ENCODE peak calls at places on chromosomes 5 and 9, in seven cellular contexts. One of them, this sample, is unnamed. For H3K36me3, the result is how much of the 10 kb centered on the place peaks cover.

GRCh38 chr5:65186646-65187227 is 295.0 kb downstream of the ADAMTS6 start:
- DNase-seq in neural progenitor cell: no peak
- DNase-seq in PC-3: no peak
- DNase-seq in mammary epithelial cell: no peak
- DNase-seq in spleen: no peak
- DNase-seq in WERI-Rb-1: no peak
- DNase-seq in GM12878: no peak
- DNase-seq in this sample: no peak

GRCh38 chr5:10324519-10325370 is 17.0 kb upstream of the CMBL start:
- DNase-seq in neural progenitor cell: no peak
- DNase-seq in PC-3: peak
- DNase-seq in mammary epithelial cell: no peak
- DNase-seq in spleen: no peak
- DNase-seq in WERI-Rb-1: peak
- DNase-seq in GM12878: no peak
- DNase-seq in this sample: no peak

GRCh38 chr5:68932830-68933434 is 160.9 kb upstream of the SLC30A5 start:
- DNase-seq in neural progenitor cell: peak
- DNase-seq in PC-3: no peak
- DNase-seq in mammary epithelial cell: no peak
- DNase-seq in spleen: no peak
- DNase-seq in WERI-Rb-1: peak
- DNase-seq in GM12878: no peak
- DNase-seq in this sample: no peak

GRCh38 chr9:107584944-107585343 is 95.4 kb upstream of the KLF4 start:
- DNase-seq in neural progenitor cell: no peak
- DNase-seq in PC-3: no peak
- DNase-seq in mammary epithelial cell: no peak
- DNase-seq in spleen: no peak
- DNase-seq in WERI-Rb-1: no peak
- DNase-seq in GM12878: no peak
- DNase-seq in this sample: no peak

GRCh38 chr9:107711528-107711927 is 222.0 kb upstream of the KLF4 start:
- DNase-seq in neural progenitor cell: no peak
- DNase-seq in PC-3: peak
- DNase-seq in mammary epithelial cell: peak
- DNase-seq in spleen: no peak
- DNase-seq in WERI-Rb-1: no peak
- DNase-seq in GM12878: no peak
- DNase-seq in this sample: peak

GRCh38 chr5:83891261-83891660 is 170.6 kb upstream of the HAPLN1 start:
- DNase-seq in neural progenitor cell: no peak
- DNase-seq in PC-3: no peak
- DNase-seq in mammary epithelial cell: no peak
- DNase-seq in spleen: no peak
- DNase-seq in WERI-Rb-1: no peak
- DNase-seq in GM12878: no peak
- DNase-seq in this sample: no peak

GRCh38 chr5:93579561-93580386 is 1.2 kb downstream of the NR2F1-AS1 start:
- DNase-seq in neural progenitor cell: peak
- DNase-seq in PC-3: peak
- DNase-seq in mammary epithelial cell: peak
- DNase-seq in spleen: peak
- DNase-seq in WERI-Rb-1: peak
- DNase-seq in GM12878: no peak
- DNase-seq in this sample: no peak

GRCh38 chr5:169200086-169200778 is 100.7 kb downstream of the SLIT3 start:
- DNase-seq in neural progenitor cell: peak
- DNase-seq in PC-3: no peak
- DNase-seq in mammary epithelial cell: no peak
- DNase-seq in spleen: no peak
- DNase-seq in WERI-Rb-1: no peak
- DNase-seq in GM12878: no peak
- DNase-seq in this sample: no peak

GRCh38 chr5:56829137-56829536 is 13.8 kb downstream of the MAP3K1 start:
- DNase-seq in neural progenitor cell: no peak
- DNase-seq in PC-3: peak
- DNase-seq in mammary epithelial cell: peak
- DNase-seq in spleen: peak
- DNase-seq in WERI-Rb-1: no peak
- DNase-seq in GM12878: no peak
- DNase-seq in this sample: peak

GRCh38 chr5:158563774-158564390 is 535.8 kb downstream of the EBF1 start:
- DNase-seq in neural progenitor cell: no peak
- DNase-seq in PC-3: no peak
- DNase-seq in mammary epithelial cell: no peak
- DNase-seq in spleen: no peak
- DNase-seq in WERI-Rb-1: no peak
- DNase-seq in GM12878: no peak
- DNase-seq in this sample: no peak

GRCh38 chr5:60209146-60209840 is 315.8 kb upstream of the PDE4D start:
- DNase-seq in neural progenitor cell: no peak
- DNase-seq in PC-3: no peak
- DNase-seq in mammary epithelial cell: no peak
- DNase-seq in spleen: no peak
- DNase-seq in WERI-Rb-1: no peak
- DNase-seq in GM12878: no peak
- DNase-seq in this sample: no peak

GRCh38 chr5:71483355-71483754 is 27.9 kb downstream of the BDP1 start:
- DNase-seq in neural progenitor cell: no peak
- DNase-seq in PC-3: peak
- DNase-seq in mammary epithelial cell: peak
- DNase-seq in spleen: no peak
- DNase-seq in WERI-Rb-1: no peak
- DNase-seq in GM12878: no peak
- DNase-seq in this sample: peak

GRCh38 chr9:134548185-134548584 is 93.4 kb upstream of the COL5A1 start:
- DNase-seq in neural progenitor cell: no peak
- DNase-seq in PC-3: no peak
- DNase-seq in mammary epithelial cell: no peak
- DNase-seq in spleen: peak
- DNase-seq in WERI-Rb-1: no peak
- DNase-seq in GM12878: no peak
- DNase-seq in this sample: no peak

GRCh38 chr5:127442085-127442484 is 75.4 kb upstream of the PRRC1 start:
- DNase-seq in neural progenitor cell: no peak
- DNase-seq in PC-3: peak
- DNase-seq in mammary epithelial cell: peak
- DNase-seq in spleen: no peak
- DNase-seq in WERI-Rb-1: no peak
- DNase-seq in GM12878: no peak
- DNase-seq in this sample: peak

GRCh38 chr5:130222638-130223037 is 318.4 kb downstream of the CHSY3 start:
- DNase-seq in neural progenitor cell: no peak
- DNase-seq in PC-3: peak
- DNase-seq in mammary epithelial cell: peak
- DNase-seq in spleen: no peak
- DNase-seq in WERI-Rb-1: no peak
- DNase-seq in GM12878: no peak
- DNase-seq in this sample: peak

GRCh38 chr9:91001146-91001611 is 199.6 kb downstream of the SYK start:
- DNase-seq in neural progenitor cell: no peak
- DNase-seq in PC-3: peak
- DNase-seq in mammary epithelial cell: peak
- DNase-seq in spleen: no peak
- DNase-seq in WERI-Rb-1: no peak
- DNase-seq in GM12878: no peak
- DNase-seq in this sample: peak

GRCh38 chr5:76342474-76342873 is 60.6 kb upstream of the IQGAP2 start:
- DNase-seq in neural progenitor cell: no peak
- DNase-seq in PC-3: no peak
- DNase-seq in mammary epithelial cell: no peak
- DNase-seq in spleen: no peak
- DNase-seq in WERI-Rb-1: no peak
- DNase-seq in GM12878: no peak
- DNase-seq in this sample: no peak

GRCh38 chr9:87100001-87100400 is 152.7 kb upstream of the GAS1 start:
- DNase-seq in neural progenitor cell: no peak
- DNase-seq in PC-3: no peak
- DNase-seq in mammary epithelial cell: no peak
- DNase-seq in spleen: no peak
- DNase-seq in WERI-Rb-1: no peak
- DNase-seq in GM12878: no peak
- DNase-seq in this sample: no peak

GRCh38 chr9:92882276-92882675 is 4.4 kb upstream of the ZNF484 start:
- DNase-seq in neural progenitor cell: no peak
- DNase-seq in PC-3: no peak
- DNase-seq in mammary epithelial cell: no peak
- DNase-seq in spleen: peak
- DNase-seq in WERI-Rb-1: no peak
- DNase-seq in GM12878: no peak
- DNase-seq in this sample: no peak

GRCh38 chr9:72013188-72013877 is 47.1 kb downstream of the C9orf57 start:
- DNase-seq in neural progenitor cell: no peak
- DNase-seq in PC-3: no peak
- DNase-seq in mammary epithelial cell: no peak
- DNase-seq in spleen: no peak
- DNase-seq in WERI-Rb-1: no peak
- DNase-seq in GM12878: no peak
- DNase-seq in this sample: peak

GRCh38 chr9:13322828-13323550 is 43.5 kb upstream of the MPDZ start:
- DNase-seq in neural progenitor cell: no peak
- DNase-seq in PC-3: no peak
- DNase-seq in mammary epithelial cell: peak
- DNase-seq in spleen: no peak
- DNase-seq in WERI-Rb-1: no peak
- DNase-seq in GM12878: no peak
- DNase-seq in this sample: no peak

DNA sequence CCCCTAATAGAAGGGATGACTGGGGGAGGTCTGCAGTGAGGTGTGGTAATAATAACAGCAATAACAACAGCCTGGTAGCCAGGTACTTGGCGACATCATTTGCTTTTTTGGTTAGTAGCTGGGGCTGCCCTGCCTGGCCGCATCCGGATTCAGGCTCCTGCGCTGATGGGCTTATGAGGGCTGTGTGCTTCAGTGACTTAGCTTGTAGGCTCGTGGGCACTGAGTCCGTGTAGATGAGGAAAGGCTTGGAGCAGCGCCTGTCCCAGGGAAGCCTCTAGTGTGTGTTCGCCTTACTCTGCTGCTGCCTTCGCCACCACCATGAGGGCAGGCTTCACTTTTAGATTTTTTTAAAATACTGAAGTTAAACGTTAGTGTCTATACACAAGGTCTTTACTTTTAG is 4.5 kb downstream of the NDUFS6 start:
- DNase-seq in neural progenitor cell: no peak
- DNase-seq in PC-3: no peak
- DNase-seq in mammary epithelial cell: no peak
- DNase-seq in spleen: peak
- DNase-seq in WERI-Rb-1: no peak
- DNase-seq in GM12878: no peak
- DNase-seq in this sample: no peak
- H3K36me3 ChIP-seq in neural progenitor cell: under half
- H3K36me3 ChIP-seq in PC-3: half or more
- H3K36me3 ChIP-seq in mammary epithelial cell: under half
- H3K36me3 ChIP-seq in spleen: half or more
- H3K36me3 ChIP-seq in WERI-Rb-1: half or more
- H3K36me3 ChIP-seq in GM12878: under half
- H3K36me3 ChIP-seq in this sample: under half

DNA sequence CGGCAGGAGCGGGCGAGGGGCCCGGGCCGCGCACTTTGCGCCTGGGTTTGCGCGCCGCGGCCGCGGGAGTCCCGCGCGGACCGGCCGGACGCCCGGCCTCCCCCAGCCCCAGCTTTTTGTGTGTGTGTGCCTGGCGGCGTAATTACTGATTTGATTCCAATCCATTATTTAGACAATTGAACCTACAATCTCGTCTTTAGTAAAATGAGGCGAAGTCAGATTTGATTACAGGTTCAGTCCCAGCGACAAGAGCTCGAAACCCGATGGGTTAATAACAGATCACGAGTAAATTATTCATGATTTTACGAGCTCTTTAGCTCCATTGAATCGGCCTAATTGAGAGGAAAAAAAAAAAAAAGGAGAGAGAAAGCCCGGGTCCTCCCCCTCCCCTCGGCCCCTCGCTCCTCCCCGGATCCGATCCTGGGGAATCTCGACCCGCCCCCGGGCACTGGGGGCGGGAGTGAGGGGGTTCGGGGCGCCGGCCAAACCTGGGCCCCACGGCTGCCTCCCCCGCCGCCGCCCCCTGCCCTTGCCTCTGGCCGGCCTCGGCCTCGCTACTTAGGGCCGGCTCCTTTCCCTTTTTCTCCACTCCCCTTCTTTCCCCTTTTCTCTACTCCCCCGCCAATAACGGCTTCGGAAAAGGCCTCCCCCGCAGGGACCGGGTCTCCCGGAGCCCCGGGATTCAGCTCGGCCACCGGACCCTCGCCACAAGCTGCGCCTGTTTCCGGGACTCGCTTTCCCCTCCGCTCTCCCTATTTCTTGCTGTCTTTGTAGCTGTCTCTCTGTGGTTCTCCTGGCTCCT is 6.6 kb downstream of the LHX2 start:
- DNase-seq in neural progenitor cell: peak
- DNase-seq in PC-3: no peak
- DNase-seq in mammary epithelial cell: no peak
- DNase-seq in spleen: no peak
- DNase-seq in WERI-Rb-1: no peak
- DNase-seq in GM12878: no peak
- DNase-seq in this sample: no peak
- H3K4me3 ChIP-seq in neural progenitor cell: peak
- H3K4me3 ChIP-seq in PC-3: no peak
- H3K4me3 ChIP-seq in mammary epithelial cell: no peak
- H3K4me3 ChIP-seq in spleen: peak
- H3K4me3 ChIP-seq in WERI-Rb-1: no peak
- H3K4me3 ChIP-seq in GM12878: no peak
- H3K4me3 ChIP-seq in this sample: no peak

DNA sequence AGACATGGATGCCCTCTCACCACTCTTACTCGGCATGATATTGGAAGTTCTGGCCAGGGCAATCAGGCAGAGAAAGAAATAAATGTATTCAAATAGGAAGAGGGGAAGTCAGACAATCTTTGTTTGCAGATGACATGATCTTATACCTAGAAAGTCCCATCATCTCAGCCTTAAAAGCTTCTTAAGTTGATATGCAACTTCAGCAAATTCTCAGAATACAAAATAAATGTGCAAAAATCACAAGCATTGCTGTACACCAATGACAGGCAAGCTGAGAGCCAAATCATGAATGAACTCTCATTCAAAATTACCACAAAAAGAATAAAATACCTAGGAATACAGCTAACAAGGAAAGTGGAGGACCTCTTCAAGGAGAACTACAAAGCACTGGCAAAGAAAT is 2190.4 kb downstream of the MAT2B start:
- DNase-seq in neural progenitor cell: no peak
- DNase-seq in PC-3: no peak
- DNase-seq in mammary epithelial cell: no peak
- DNase-seq in spleen: no peak
- DNase-seq in WERI-Rb-1: no peak
- DNase-seq in GM12878: no peak
- DNase-seq in this sample: no peak
- TF ChIP-seq CTCF in neural progenitor cell: no peak
- TF ChIP-seq CTCF in PC-3: no peak
- TF ChIP-seq CTCF in mammary epithelial cell: no peak
- TF ChIP-seq CTCF in spleen: no peak
- TF ChIP-seq CTCF in WERI-Rb-1: no peak
- TF ChIP-seq CTCF in GM12878: no peak
- TF ChIP-seq CTCF in this sample: no peak

GRCh38 chr9:136833381-136834142 is 8.7 kb upstream of the AJM1 start:
- DNase-seq in neural progenitor cell: no peak
- DNase-seq in PC-3: no peak
- DNase-seq in mammary epithelial cell: no peak
- DNase-seq in spleen: no peak
- DNase-seq in WERI-Rb-1: no peak
- DNase-seq in GM12878: no peak
- DNase-seq in this sample: no peak
- H3K36me3 ChIP-seq in neural progenitor cell: under half
- H3K36me3 ChIP-seq in PC-3: under half
- H3K36me3 ChIP-seq in mammary epithelial cell: under half
- H3K36me3 ChIP-seq in spleen: half or more
- H3K36me3 ChIP-seq in WERI-Rb-1: half or more
- H3K36me3 ChIP-seq in GM12878: under half
- H3K36me3 ChIP-seq in this sample: under half